ENCODE peak calls at places on chromosomes 3 and 15, in ten cellular contexts. S is 8988T, J is COLO829, U is uterus, M is NT2/D1, Q is mesothelial cell of epicardium, N is natural killer cell, H is NCI-H774, O is neuronal stem cell, W is activated T-cell treated with anti-CD3 and anti-CD28 coated beads for 24 hours. Z is an unnamed sample.

GRCh38 chr3:197749315-197749600 is 425 bp upstream of the FYTTD1 start:
- DNase-seq in S (peak; percentile 67), J (peak; percentile 29), U (no peak), M (no peak), Q (no peak), N (no peak), H (peak; percentile 63), O (no peak), W (peak; percentile 49), Z (peak; percentile 86)

GRCh38 chr3:52130966-52131637 is 23.1 kb downstream of the POC1A start:
- DNase-seq in S (no peak), J (no peak), U (no peak), M (no peak), Q (no peak), N (no peak), H (no peak), O (no peak), W (no peak), Z (no peak)

GRCh38 chr3:88921986-88922385 is 185.4 kb upstream of the EPHA3 start:
- DNase-seq in S (no peak), J (peak; percentile 67), U (no peak), M (no peak), Q (no peak), N (no peak), H (no peak), O (no peak), W (no peak), Z (no peak)

GRCh38 chr3:172213168-172213567 is 173.8 kb downstream of the FNDC3B start:
- DNase-seq in S (no peak), J (no peak), U (no peak), M (no peak), Q (no peak), N (no peak), H (no peak), O (no peak), W (no peak), Z (no peak)

GRCh38 chr15:25250906-25251622 is 187.8 kb downstream of the UBE3A start:
- DNase-seq in S (peak; percentile 8), J (no peak), U (no peak), M (no peak), Q (no peak), N (peak; percentile 9), H (no peak), O (no peak), W (no peak), Z (no peak)

GRCh38 chr3:5051772-5052171 is 70.3 kb upstream of the ARL8B start:
- DNase-seq in S (no peak), J (no peak), U (no peak), M (no peak), Q (no peak), N (no peak), H (peak; percentile 35), O (no peak), W (no peak), Z (no peak)

GRCh38 chr3:124078978-124079911 is 87.3 kb upstream of the ROPN1 start:
- DNase-seq in S (no peak), J (peak; percentile 37), U (no peak), M (no peak), Q (no peak), N (no peak), H (no peak), O (peak; percentile 31), W (no peak), Z (peak; percentile 63)

GRCh38 chr3:27253831-27254230 is 115.4 kb downstream of the NEK10 start:
- DNase-seq in S (peak; percentile 36), J (peak; percentile 81), U (no peak), M (peak; percentile 16), Q (no peak), N (no peak), H (no peak), O (peak; percentile 12), W (no peak), Z (peak; percentile 4)

GRCh38 chr15:83914906-83915305 is 261.0 kb downstream of the ADAMTSL3 start:
- DNase-seq in S (no peak), J (no peak), U (no peak), M (no peak), Q (no peak), N (no peak), H (no peak), O (no peak), W (no peak), Z (no peak)

GRCh38 chr15:59367022-59367451 is 5.6 kb downstream of the MYO1E start:
- DNase-seq in S (no peak), J (peak; percentile 20), U (no peak), M (no peak), Q (no peak), N (no peak), H (no peak), O (no peak), W (no peak), Z (no peak)

GRCh38 chr15:97929456-97930229 is 30.9 kb upstream of the ARRDC4 start:
- DNase-seq in S (no peak), J (no peak), U (no peak), M (no peak), Q (no peak), N (no peak), H (no peak), O (no peak), W (no peak), Z (no peak)

GRCh38 chr3:104740874-104741273 is 625.8 kb upstream of the ALCAM start:
- DNase-seq in S (no peak), J (no peak), U (no peak), M (no peak), Q (no peak), N (no peak), H (no peak), O (no peak), W (no peak), Z (no peak)

GRCh38 chr15:59339252-59339672 is 33.4 kb downstream of the MYO1E start:
- DNase-seq in S (no peak), J (no peak), U (no peak), M (no peak), Q (no peak), N (no peak), H (no peak), O (no peak), W (no peak), Z (no peak)

GRCh38 chr3:30504939-30505338 is 101.5 kb upstream of the TGFBR2 start:
- DNase-seq in S (no peak), J (no peak), U (no peak), M (no peak), Q (no peak), N (no peak), H (no peak), O (no peak), W (no peak), Z (no peak)

GRCh38 chr15:74994685-74995084 is 678 bp upstream of the SCAMP5 start:
- DNase-seq in S (no peak), J (no peak), U (no peak), M (no peak), Q (no peak), N (no peak), H (no peak), O (no peak), W (no peak), Z (no peak)

GRCh38 chr3:138063416-138063815 is 52.0 kb downstream of the DZIP1L start:
- DNase-seq in S (no peak), J (no peak), U (no peak), M (no peak), Q (no peak), N (no peak), H (no peak), O (no peak), W (no peak), Z (no peak)